ENCODE peak calls at places on chromosome 6, in five cellular contexts. D, R, A, J and L are unnamed samples.

GRCh38 chr6:188821-189655 is 103.2 kb upstream of the DUSP22 start:
- DNase-seq in D (peak), R (peak), A (peak), J (peak), L (peak)

GRCh38 chr6:167827062-167827587 is 414 bp downstream of the AFDN start:
- DNase-seq in D (no peak), R (no peak), A (peak), J (peak), L (peak)

GRCh38 chr6:110544472-110544871 is 68.1 kb upstream of the SLC22A16 start:
- DNase-seq in D (no peak), R (no peak), A (no peak), J (no peak), L (no peak)

GRCh38 chr6:3419624-3420272 is 37.1 kb downstream of the SLC22A23 start:
- DNase-seq in D (no peak), R (no peak), A (no peak), J (peak), L (no peak)

GRCh38 chr6:140360651-140361050 is 986.2 kb upstream of the CITED2 start:
- DNase-seq in D (no peak), R (no peak), A (no peak), J (no peak), L (no peak)

GRCh38 chr6:7974932-7975763 is 64.6 kb upstream of the TXNDC5 start:
- DNase-seq in D (peak), R (no peak), A (no peak), J (peak), L (no peak)

GRCh38 chr6:72850469-72850868 is 228.6 kb downstream of the KCNQ5 start:
- DNase-seq in D (no peak), R (no peak), A (no peak), J (no peak), L (no peak)

GRCh38 chr6:156434049-156434794 is 343.0 kb upstream of the ARID1B start:
- DNase-seq in D (no peak), R (no peak), A (no peak), J (no peak), L (no peak)

GRCh38 chr6:46234156-46234556 is 63.4 kb upstream of the ENPP5 start:
- DNase-seq in D (no peak), R (no peak), A (no peak), J (no peak), L (no peak)

GRCh38 chr6:147708170-147708569 is 199.7 kb downstream of the SAMD5 start:
- DNase-seq in D (no peak), R (no peak), A (no peak), J (no peak), L (no peak)

GRCh38 chr6:112183271-112183671 is 71.1 kb downstream of the LAMA4 start:
- DNase-seq in D (no peak), R (no peak), A (no peak), J (no peak), L (no peak)

GRCh38 chr6:119547024-119547423 is 197.5 kb upstream of the MAN1A1 start:
- DNase-seq in D (no peak), R (no peak), A (no peak), J (no peak), L (no peak)

GRCh38 chr6:474454-475185 is 83.1 kb downstream of the IRF4 start:
- DNase-seq in D (no peak), R (peak), A (peak), J (no peak), L (no peak)

GRCh38 chr6:170271771-170272314 is 19.0 kb downstream of the DLL1 start:
- DNase-seq in D (peak), R (peak), A (peak), J (no peak), L (no peak)